ENCODE peak calls at places on chromosomes 6 and 20, in five cellular contexts. Z is SHP77; F is activated CD8-positive, alpha-beta memory T cell treated with anti-CD3 and anti-CD28 coated beads for 1 hour; C is putamen; D is stimulated activated CD4-positive, alpha-beta T cell treated with anti-CD3 and anti-CD28 coated beads, Interleukin-15, amount 100 ng/mL, for 24 hours. W is an unnamed sample.

GRCh38 chr6:143634486-143634885 is 43.3 kb upstream of the PHACTR2 start:
- DNase-seq in F (no peak), Z (peak), D (no peak), C (no peak), W (no peak)

GRCh38 chr20:62768234-62768814 is 27.9 kb upstream of the MRGBP start:
- DNase-seq in D (no peak), Z (no peak), F (no peak), C (no peak), W (no peak)

GRCh38 chr20:46894579-46894958 is at the start of gene EYA2:
- DNase-seq in C (no peak), F (no peak), Z (peak), D (peak), W (no peak)

GRCh38 chr20:44702776-44703175 is 12.4 kb upstream of the CCN5 start:
- DNase-seq in Z (no peak), D (no peak), F (no peak), C (peak), W (peak)

GRCh38 chr6:90160013-90160412 is 136.6 kb downstream of the BACH2 start:
- DNase-seq in D (no peak), C (no peak), F (no peak), Z (no peak), W (peak)

GRCh38 chr20:17109307-17109706 is 117.5 kb upstream of the PCSK2 start:
- DNase-seq in F (no peak), D (no peak), Z (peak), C (no peak), W (no peak)

GRCh38 chr20:4885877-4886276 is 115.4 kb downstream of the SLC23A2 start:
- DNase-seq in D (no peak), F (no peak), C (no peak), Z (no peak), W (no peak)

GRCh38 chr6:17808609-17809008 is 101.9 kb upstream of the NUP153 start:
- DNase-seq in D (no peak), F (no peak), C (no peak), Z (no peak), W (no peak)

GRCh38 chr20:37758332-37758731 is 64.5 kb downstream of the CTNNBL1 start:
- DNase-seq in F (no peak), Z (no peak), D (peak), C (no peak), W (no peak)

GRCh38 chr6:155883741-155884140 is 428.1 kb upstream of the NOX3 start:
- DNase-seq in F (no peak), C (no peak), Z (no peak), D (no peak), W (no peak)